ENCODE peak calls at places on chromosomes 1 and 21, in six cellular contexts. One of them, this sample, is unnamed.
A peak's percentile ranks its signal among the peaks of the same experiment; 100 is the strongest.

GRCh38 chr1:203048555-203049051 is 22.3 kb downstream of the PPFIA4 start:
- DNase-seq in HepG2: peak; percentile 10
- DNase-seq in GM12878: no peak
- DNase-seq in NT2/D1: no peak
- DNase-seq in H1: no peak
- DNase-seq in K562: peak; percentile 60
- DNase-seq in this sample: no peak

GRCh38 chr1:206581571-206581981 is 30.7 kb downstream of the EIF2D start:
- DNase-seq in HepG2: no peak
- DNase-seq in GM12878: no peak
- DNase-seq in NT2/D1: no peak
- DNase-seq in H1: no peak
- DNase-seq in K562: no peak
- DNase-seq in this sample: no peak

GRCh38 chr1:234729566-234729965 is 119.6 kb upstream of the IRF2BP2 start:
- DNase-seq in HepG2: no peak
- DNase-seq in GM12878: no peak
- DNase-seq in NT2/D1: no peak
- DNase-seq in H1: no peak
- DNase-seq in K562: no peak
- DNase-seq in this sample: no peak

GRCh38 chr1:169594391-169594790 is 8.1 kb upstream of the F5 start:
- DNase-seq in HepG2: no peak
- DNase-seq in GM12878: peak; percentile 76
- DNase-seq in NT2/D1: no peak
- DNase-seq in H1: no peak
- DNase-seq in K562: no peak
- DNase-seq in this sample: no peak

GRCh38 chr1:228306275-228307217 is 98.7 kb downstream of the OBSCN start:
- DNase-seq in HepG2: no peak
- DNase-seq in GM12878: no peak
- DNase-seq in NT2/D1: no peak
- DNase-seq in H1: no peak
- DNase-seq in K562: no peak
- DNase-seq in this sample: no peak

GRCh38 chr1:165894591-165894990 is 67.2 kb downstream of the UCK2 start:
- DNase-seq in HepG2: no peak
- DNase-seq in GM12878: no peak
- DNase-seq in NT2/D1: no peak
- DNase-seq in H1: no peak
- DNase-seq in K562: peak; percentile 15
- DNase-seq in this sample: no peak

GRCh38 chr1:20029178-20029912 is 40.6 kb upstream of the PLA2G5 start:
- DNase-seq in HepG2: no peak
- DNase-seq in GM12878: no peak
- DNase-seq in NT2/D1: no peak
- DNase-seq in H1: no peak
- DNase-seq in K562: peak; percentile 12
- DNase-seq in this sample: no peak

GRCh38 chr1:156781585-156782186 is 14.4 kb downstream of the PRCC start:
- DNase-seq in HepG2: no peak
- DNase-seq in GM12878: no peak
- DNase-seq in NT2/D1: no peak
- DNase-seq in H1: no peak
- DNase-seq in K562: no peak
- DNase-seq in this sample: no peak

GRCh38 chr1:154911691-154912550 is 24.6 kb downstream of the PMVK start:
- DNase-seq in HepG2: no peak
- DNase-seq in GM12878: no peak
- DNase-seq in NT2/D1: no peak
- DNase-seq in H1: no peak
- DNase-seq in K562: no peak
- DNase-seq in this sample: no peak

GRCh38 chr1:161869291-161869690 is 103.2 kb downstream of the ATF6 start:
- DNase-seq in HepG2: peak; percentile 22
- DNase-seq in GM12878: no peak
- DNase-seq in NT2/D1: no peak
- DNase-seq in H1: no peak
- DNase-seq in K562: no peak
- DNase-seq in this sample: no peak

GRCh38 chr1:161864577-161864976 is 98.5 kb downstream of the ATF6 start:
- DNase-seq in HepG2: peak; percentile 5
- DNase-seq in GM12878: no peak
- DNase-seq in NT2/D1: no peak
- DNase-seq in H1: no peak
- DNase-seq in K562: no peak
- DNase-seq in this sample: no peak

GRCh38 chr1:161858271-161858670 is 92.2 kb downstream of the ATF6 start:
- DNase-seq in HepG2: no peak
- DNase-seq in GM12878: no peak
- DNase-seq in NT2/D1: no peak
- DNase-seq in H1: no peak
- DNase-seq in K562: no peak
- DNase-seq in this sample: no peak

DNA sequence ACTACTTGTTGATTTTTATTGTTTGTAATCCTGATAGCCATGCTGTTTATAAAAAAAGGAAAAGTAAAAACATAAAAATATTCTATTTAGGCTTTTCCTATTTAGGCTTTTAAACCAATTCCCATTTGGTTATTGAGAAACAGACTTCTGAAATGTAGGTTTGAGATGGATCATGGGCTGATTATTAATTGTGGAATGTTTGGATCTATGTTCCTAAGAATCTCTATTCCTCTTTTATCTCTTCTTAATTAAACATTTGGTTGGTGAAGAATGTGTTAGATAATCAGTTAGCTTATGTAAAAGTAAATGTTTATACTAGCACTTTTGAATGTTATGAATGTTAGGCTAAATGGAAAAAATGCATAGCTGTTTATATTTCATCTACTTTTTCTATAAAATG is 97.4 kb downstream of the ATF6 start:
- DNase-seq in HepG2: no peak
- DNase-seq in GM12878: no peak
- DNase-seq in NT2/D1: no peak
- DNase-seq in H1: no peak
- DNase-seq in K562: no peak
- DNase-seq in this sample: no peak
- H3K4me1 ChIP-seq in HepG2: peaks cover under 1% of the 10 kb centered on the region
- H3K4me1 ChIP-seq in GM12878: no peaks in the 10 kb centered on the region
- H3K4me1 ChIP-seq in NT2/D1: no peaks in the 10 kb centered on the region
- H3K4me1 ChIP-seq in H1: no peaks in the 10 kb centered on the region
- H3K4me1 ChIP-seq in K562: no peaks in the 10 kb centered on the region
- H3K4me1 ChIP-seq in this sample: no peaks in the 10 kb centered on the region

GRCh38 chr1:54545916-54546635 is 2.0 kb upstream of the ACOT11 start:
- DNase-seq in HepG2: no peak
- DNase-seq in GM12878: no peak
- DNase-seq in NT2/D1: no peak
- DNase-seq in H1: no peak
- DNase-seq in K562: no peak
- DNase-seq in this sample: no peak

GRCh38 chr1:54543729-54544496 is 4.1 kb upstream of the ACOT11 start:
- DNase-seq in HepG2: no peak
- DNase-seq in GM12878: no peak
- DNase-seq in NT2/D1: no peak
- DNase-seq in H1: no peak
- DNase-seq in K562: no peak
- DNase-seq in this sample: no peak

GRCh38 chr1:54542962-54543539 is 5.0 kb upstream of the ACOT11 start:
- DNase-seq in HepG2: no peak
- DNase-seq in GM12878: no peak
- DNase-seq in NT2/D1: no peak
- DNase-seq in H1: no peak
- DNase-seq in K562: no peak
- DNase-seq in this sample: no peak

GRCh38 chr1:54540891-54541290 is 7.1 kb upstream of the ACOT11 start:
- DNase-seq in HepG2: no peak
- DNase-seq in GM12878: no peak
- DNase-seq in NT2/D1: no peak
- DNase-seq in H1: no peak
- DNase-seq in K562: no peak
- DNase-seq in this sample: no peak

GRCh38 chr1:54542120-54542961 is 5.7 kb upstream of the ACOT11 start:
- DNase-seq in HepG2: peak; percentile 81
- DNase-seq in GM12878: peak; percentile 9
- DNase-seq in NT2/D1: peak; percentile 88
- DNase-seq in H1: peak; percentile 76
- DNase-seq in K562: peak; percentile 71
- DNase-seq in this sample: peak; percentile 61
- TF ChIP-seq ZNF274 in HepG2: peak; percentile 18
- TF ChIP-seq ZNF274 in GM12878: no peak
- TF ChIP-seq ZNF274 in NT2/D1: no peak
- TF ChIP-seq ZNF274 in H1: no peak
- TF ChIP-seq ZNF274 in K562: no peak
- TF ChIP-seq ZNF274 in this sample: no peak

DNA sequence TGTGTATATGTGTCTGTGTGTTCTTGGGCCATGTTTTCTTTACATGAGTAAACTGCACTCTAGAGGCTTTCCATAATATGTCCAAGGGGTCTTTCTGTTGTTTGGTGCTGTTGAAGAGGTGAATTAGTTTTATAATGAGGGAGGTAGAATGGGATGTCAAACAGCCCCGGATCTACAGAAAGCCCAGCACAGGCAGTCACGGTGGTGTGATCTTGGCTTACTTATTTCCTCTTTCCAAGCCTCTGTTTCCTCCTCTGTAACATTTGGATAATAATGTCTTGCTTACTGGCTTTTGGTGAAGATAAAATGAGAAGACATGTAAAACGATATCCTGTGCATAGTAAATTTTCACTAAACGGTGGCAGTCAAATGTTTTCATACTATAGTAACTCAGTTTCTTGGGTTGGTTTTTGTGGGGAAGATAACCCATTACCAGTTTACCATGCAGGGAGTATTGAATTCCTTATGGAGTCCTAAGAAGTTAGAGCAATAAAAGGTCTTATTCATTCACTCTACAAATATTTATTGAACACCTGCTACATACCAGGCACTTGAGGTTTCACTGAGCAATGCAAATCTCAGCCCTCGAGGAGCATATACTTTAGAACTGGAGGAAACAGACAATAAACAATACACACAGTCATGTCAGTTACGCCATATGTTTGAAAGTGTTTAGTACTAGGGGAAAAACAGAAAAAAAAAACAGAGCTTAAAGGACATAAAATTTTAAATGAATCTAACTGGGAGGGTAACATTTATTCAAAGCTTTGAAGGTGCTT is 32.3 kb downstream of the C1orf21 start:
- DNase-seq in HepG2: no peak
- DNase-seq in GM12878: no peak
- DNase-seq in NT2/D1: no peak
- DNase-seq in H1: no peak
- DNase-seq in K562: no peak
- DNase-seq in this sample: no peak
- H3K4me1 ChIP-seq in HepG2: no peaks in the 10 kb centered on the region
- H3K4me1 ChIP-seq in GM12878: no peaks in the 10 kb centered on the region
- H3K4me1 ChIP-seq in NT2/D1: no peaks in the 10 kb centered on the region
- H3K4me1 ChIP-seq in H1: peaks cover 18% of the 10 kb centered on the region
- H3K4me1 ChIP-seq in K562: no peaks in the 10 kb centered on the region
- H3K4me1 ChIP-seq in this sample: no peaks in the 10 kb centered on the region

DNA sequence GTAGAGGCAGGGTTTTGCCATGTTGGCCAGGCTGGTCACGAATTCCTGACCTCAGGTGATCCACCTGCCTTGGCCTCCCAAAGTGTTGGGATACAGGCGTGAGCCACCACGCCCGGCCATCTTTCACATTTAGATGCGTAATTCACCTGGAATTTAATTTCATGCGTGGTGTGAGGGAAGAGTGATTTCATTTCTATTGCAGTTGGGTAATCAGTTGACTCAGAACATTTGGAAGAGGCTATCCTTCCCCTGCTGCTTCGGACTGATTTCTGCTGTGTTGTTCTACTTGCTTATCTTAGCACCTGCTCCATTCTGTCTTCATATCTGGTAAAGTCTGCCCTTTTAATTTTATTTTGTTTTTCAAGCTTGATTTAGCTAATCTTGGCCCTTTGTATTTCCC is 19.1 kb downstream of the DIP2A start:
- DNase-seq in HepG2: no peak
- DNase-seq in GM12878: no peak
- DNase-seq in NT2/D1: no peak
- DNase-seq in H1: no peak
- DNase-seq in K562: no peak
- DNase-seq in this sample: no peak
- TF ChIP-seq ZNF274 in HepG2: no peak
- TF ChIP-seq ZNF274 in GM12878: no peak
- TF ChIP-seq ZNF274 in NT2/D1: no peak
- TF ChIP-seq ZNF274 in H1: no peak
- TF ChIP-seq ZNF274 in K562: no peak
- TF ChIP-seq ZNF274 in this sample: no peak

DNA sequence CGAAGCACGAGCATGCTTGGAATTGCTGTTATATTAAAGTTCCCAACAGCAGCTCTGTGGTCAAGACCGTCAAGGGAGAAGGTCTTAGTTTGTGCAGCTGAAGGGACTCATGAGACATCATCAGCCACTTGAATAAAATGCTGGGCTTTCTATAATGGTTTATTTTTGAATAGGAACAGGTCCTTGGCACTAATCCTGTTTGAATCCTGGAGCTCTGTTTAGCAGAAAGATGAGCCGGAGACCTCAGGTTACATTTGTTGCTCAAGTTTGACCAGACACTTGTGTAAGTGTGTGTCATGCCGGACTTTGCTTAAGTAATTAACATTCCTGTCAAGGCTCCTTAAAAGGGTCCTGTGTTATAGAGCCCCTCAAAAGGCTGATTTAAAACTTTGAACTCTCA is 186.5 kb downstream of the ROR1 start:
- DNase-seq in HepG2: no peak
- DNase-seq in GM12878: no peak
- DNase-seq in NT2/D1: no peak
- DNase-seq in H1: no peak
- DNase-seq in K562: no peak
- DNase-seq in this sample: no peak
- H3K4me1 ChIP-seq in HepG2: no peaks in the 10 kb centered on the region
- H3K4me1 ChIP-seq in GM12878: no peaks in the 10 kb centered on the region
- H3K4me1 ChIP-seq in NT2/D1: no peaks in the 10 kb centered on the region
- H3K4me1 ChIP-seq in H1: no peaks in the 10 kb centered on the region
- H3K4me1 ChIP-seq in K562: no peaks in the 10 kb centered on the region
- H3K4me1 ChIP-seq in this sample: no peaks in the 10 kb centered on the region

GRCh38 chr1:1244192-1244811 is 2.2 kb downstream of the C1QTNF12 start:
- DNase-seq in HepG2: no peak
- DNase-seq in GM12878: no peak
- DNase-seq in NT2/D1: no peak
- DNase-seq in H1: no peak
- DNase-seq in K562: peak; percentile 49
- DNase-seq in this sample: no peak
- TF ChIP-seq ZNF274 in HepG2: no peak
- TF ChIP-seq ZNF274 in GM12878: no peak
- TF ChIP-seq ZNF274 in NT2/D1: no peak
- TF ChIP-seq ZNF274 in H1: no peak
- TF ChIP-seq ZNF274 in K562: no peak
- TF ChIP-seq ZNF274 in this sample: no peak